ENCODE peak calls at places on chromosomes 12 and 14, in four cellular contexts. Y is A549, N is H1, C is K562. R is an unnamed sample.

GRCh38 chr14:34875031-34875922 is at the start of gene BAZ1A:
- DNase-seq in Y (peak), N (no peak), C (peak), R (peak)

GRCh38 chr12:10130042-10130441 is at the start of gene CLEC7A:
- DNase-seq in Y (no peak), N (no peak), C (no peak), R (no peak)

GRCh38 chr14:38255673-38256357 is at the start of gene CLEC14A:
- DNase-seq in Y (no peak), N (peak), C (no peak), R (no peak)

GRCh38 chr12:116528067-116528466 is 31.1 kb upstream of the MAP1LC3B2 start:
- DNase-seq in Y (peak), N (no peak), C (no peak), R (no peak)

GRCh38 chr12:14664434-14665023 is 31.9 kb downstream of the GUCY2C start:
- DNase-seq in Y (peak), N (no peak), C (peak), R (peak)

GRCh38 chr14:104547998-104548700 is 31.4 kb upstream of the C14orf180 start:
- DNase-seq in Y (no peak), N (peak), C (no peak), R (no peak)

GRCh38 chr14:31479026-31479425 is 8.8 kb downstream of the GPR33 start:
- DNase-seq in Y (no peak), N (no peak), C (no peak), R (no peak)

GRCh38 chr14:57578427-57579220 is 85.0 kb upstream of the CCDC198 start:
- DNase-seq in Y (no peak), N (no peak), C (no peak), R (no peak)

GRCh38 chr14:32933943-32934890 is 4.5 kb upstream of the NPAS3 start:
- DNase-seq in Y (no peak), N (peak), C (no peak), R (no peak)

GRCh38 chr12:115030017-115030416 is 346.0 kb upstream of the TBX3 start:
- DNase-seq in Y (no peak), N (no peak), C (no peak), R (no peak)

GRCh38 chr12:27843714-27844245 is 63.7 kb upstream of the MANSC4 start:
- DNase-seq in Y (no peak), N (no peak), C (peak), R (peak)

GRCh38 chr14:77076118-77076631 is 21.9 kb upstream of the CIPC start:
- DNase-seq in Y (no peak), N (no peak), C (no peak), R (peak)

GRCh38 chr14:81137316-81137715 is 83.4 kb downstream of the GTF2A1 start:
- DNase-seq in Y (peak), N (no peak), C (no peak), R (no peak)

GRCh38 chr12:62757048-62757447 is 177.9 kb downstream of the PPM1H start:
- DNase-seq in Y (no peak), N (no peak), C (no peak), R (no peak)

GRCh38 chr12:39935275-39935674 is 170.6 kb downstream of the SLC2A13 start:
- DNase-seq in Y (no peak), N (no peak), C (no peak), R (no peak)

GRCh38 chr14:100223332-100224171 is 15.4 kb upstream of the YY1 start:
- DNase-seq in Y (no peak), N (no peak), C (peak), R (peak)

GRCh38 chr12:130254476-130255276 is 83.0 kb upstream of the PIWIL1 start:
- DNase-seq in Y (no peak), N (no peak), C (no peak), R (no peak)

GRCh38 chr12:102980350-102980749 is 22.9 kb downstream of the ASCL1 start:
- DNase-seq in Y (no peak), N (no peak), C (no peak), R (no peak)

GRCh38 chr14:58272589-58273372 is 25.6 kb upstream of the ARID4A start:
- DNase-seq in Y (peak), N (no peak), C (peak), R (peak)

GRCh38 chr12:120874547-120875245 is 29.5 kb downstream of the SPPL3 start:
- DNase-seq in Y (no peak), N (no peak), C (no peak), R (no peak)
- TF ChIP-seq RNF2 in Y (no peak), N (no peak), C (no peak), R (no peak)

GRCh38 chr14:71800878-71801277 is 131.4 kb upstream of the RGS6 start:
- DNase-seq in Y (no peak), N (no peak), C (no peak), R (no peak)

GRCh38 chr14:71799831-71800230 is 132.4 kb upstream of the RGS6 start:
- DNase-seq in Y (no peak), N (no peak), C (no peak), R (no peak)

DNA sequence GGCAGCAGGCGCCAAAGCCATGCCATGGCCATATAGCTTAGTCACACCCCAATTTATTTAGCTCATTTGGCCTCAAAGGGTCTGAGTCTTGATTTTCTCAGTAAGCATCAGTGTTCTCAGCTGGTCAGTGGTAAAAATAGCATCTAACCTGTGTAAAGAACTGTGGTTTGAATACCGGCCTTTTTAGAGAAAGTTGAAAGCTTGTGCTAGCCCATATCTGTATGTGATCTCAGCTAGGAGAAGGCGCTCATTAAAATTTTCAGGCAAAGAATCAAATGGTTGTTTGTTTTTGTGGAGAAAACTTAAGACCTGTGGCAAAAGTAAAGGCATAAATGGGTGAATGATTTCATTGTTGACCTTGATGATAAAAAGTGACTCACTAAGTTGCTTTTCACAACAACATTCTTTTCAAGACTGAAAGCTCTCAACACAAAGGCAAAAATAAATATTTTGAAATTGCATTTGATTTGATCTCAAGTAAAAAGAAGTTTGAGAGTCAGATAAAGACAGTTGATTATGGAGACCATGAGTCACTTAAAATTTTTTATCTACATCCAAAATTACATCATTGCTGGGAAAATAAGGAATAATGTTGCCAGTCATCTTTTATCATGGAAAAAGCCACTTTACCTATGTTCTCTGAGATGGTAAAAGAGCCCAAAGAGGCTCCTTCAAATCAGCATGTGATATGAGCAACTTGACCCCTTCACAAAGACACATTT is 128.5 kb upstream of the RGS6 start:
- DNase-seq in Y (peak), N (no peak), C (no peak), R (no peak)
- TF ChIP-seq PHF8 in Y (no peak), N (no peak), C (no peak), R (no peak)

GRCh38 chr14:102584871-102585869 is 7.3 kb upstream of the RCOR1 start:
- DNase-seq in Y (no peak), N (peak), C (peak), R (no peak)
- TF ChIP-seq RNF2 in Y (no peak), N (no peak), C (no peak), R (no peak)

GRCh38 chr12:93624595-93625294 is 52.3 kb downstream of the SOCS2 start:
- DNase-seq in Y (peak), N (no peak), C (peak), R (peak)
- TF ChIP-seq PHF8 in Y (no peak), N (no peak), C (no peak), R (no peak)

DNA sequence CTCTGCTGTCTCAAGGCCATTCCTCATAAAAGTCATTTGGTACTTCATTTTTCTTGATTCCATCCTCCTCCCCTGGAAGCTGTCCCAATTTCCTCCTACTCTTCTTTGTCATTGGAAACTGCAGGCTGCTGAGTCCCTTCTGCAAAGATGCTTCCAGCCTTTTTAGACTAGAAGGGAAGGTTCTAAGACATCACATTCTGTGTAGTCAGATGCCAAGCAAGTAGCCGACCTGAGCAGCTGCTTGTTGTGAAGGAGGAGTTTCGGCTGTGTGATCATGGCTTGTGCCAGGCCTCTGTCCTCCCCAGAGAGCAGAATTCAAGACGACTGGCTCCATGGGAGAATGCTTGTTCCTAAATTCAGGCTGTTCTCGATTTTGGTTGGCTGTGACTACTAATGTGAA is 8.7 kb downstream of the RFC5 start:
- DNase-seq in Y (no peak), N (no peak), C (no peak), R (no peak)
- TF ChIP-seq RNF2 in Y (no peak), N (no peak), C (no peak), R (no peak)

GRCh38 chr12:118292836-118293235 is 79.9 kb downstream of the TAOK3 start:
- DNase-seq in Y (no peak), N (no peak), C (no peak), R (no peak)

GRCh38 chr12:118287728-118288127 is 85.0 kb downstream of the TAOK3 start:
- DNase-seq in Y (no peak), N (no peak), C (no peak), R (no peak)

GRCh38 chr12:118288174-118288573 is 84.5 kb downstream of the TAOK3 start:
- DNase-seq in Y (no peak), N (no peak), C (peak), R (no peak)

GRCh38 chr12:118290130-118290529 is 82.6 kb downstream of the TAOK3 start:
- DNase-seq in Y (no peak), N (peak), C (no peak), R (no peak)
- TF ChIP-seq PHF8 in Y (no peak), N (no peak), C (no peak), R (no peak)

DNA sequence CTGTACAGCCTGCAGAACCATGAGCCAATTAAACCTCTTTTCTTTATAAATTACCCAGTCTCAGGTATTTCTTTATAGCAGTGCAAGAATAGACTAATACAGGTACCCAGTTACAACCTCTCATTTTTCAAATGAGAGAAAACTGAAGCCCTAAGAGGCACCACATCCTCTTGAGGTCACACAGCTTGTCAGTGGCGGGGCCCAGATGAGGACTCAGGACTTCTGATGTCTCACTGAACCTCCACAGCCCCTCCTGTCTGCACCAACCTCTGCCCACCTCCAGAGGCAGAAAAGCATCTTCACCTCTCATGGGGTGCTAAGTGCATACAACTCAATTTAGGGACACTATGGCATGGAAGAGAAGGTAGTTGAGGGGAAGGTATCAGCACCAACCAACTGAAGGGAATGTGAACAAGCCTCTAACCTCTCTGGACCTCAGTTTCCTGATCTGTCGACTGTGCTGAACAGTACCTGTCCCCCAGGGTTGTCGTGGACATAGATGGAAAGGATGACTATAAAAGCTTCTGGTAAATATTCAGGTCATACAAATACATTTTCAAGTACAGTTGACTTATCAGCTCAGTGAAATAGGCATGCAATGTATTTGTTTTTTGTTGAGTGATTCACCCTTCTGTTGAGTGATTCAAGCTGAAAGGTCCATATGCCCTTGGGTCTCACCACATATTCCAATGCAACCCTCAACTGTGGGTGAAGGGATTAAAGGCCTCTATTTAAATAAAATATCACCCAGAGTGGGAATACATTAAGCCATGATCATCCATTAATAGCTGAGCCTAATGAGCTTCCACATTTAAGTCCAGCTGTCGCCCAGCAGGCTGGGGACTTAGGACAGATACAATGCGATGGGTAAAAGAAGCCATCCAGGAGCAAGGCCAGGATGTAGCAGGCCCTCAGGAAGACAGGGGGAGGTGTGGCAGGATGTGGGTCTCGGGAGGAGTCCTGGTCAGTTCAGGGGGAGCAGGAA is 120.4 kb downstream of the CRACR2A start:
- DNase-seq in Y (no peak), N (no peak), C (no peak), R (no peak)
- TF ChIP-seq RNF2 in Y (no peak), N (no peak), C (no peak), R (no peak)

DNA sequence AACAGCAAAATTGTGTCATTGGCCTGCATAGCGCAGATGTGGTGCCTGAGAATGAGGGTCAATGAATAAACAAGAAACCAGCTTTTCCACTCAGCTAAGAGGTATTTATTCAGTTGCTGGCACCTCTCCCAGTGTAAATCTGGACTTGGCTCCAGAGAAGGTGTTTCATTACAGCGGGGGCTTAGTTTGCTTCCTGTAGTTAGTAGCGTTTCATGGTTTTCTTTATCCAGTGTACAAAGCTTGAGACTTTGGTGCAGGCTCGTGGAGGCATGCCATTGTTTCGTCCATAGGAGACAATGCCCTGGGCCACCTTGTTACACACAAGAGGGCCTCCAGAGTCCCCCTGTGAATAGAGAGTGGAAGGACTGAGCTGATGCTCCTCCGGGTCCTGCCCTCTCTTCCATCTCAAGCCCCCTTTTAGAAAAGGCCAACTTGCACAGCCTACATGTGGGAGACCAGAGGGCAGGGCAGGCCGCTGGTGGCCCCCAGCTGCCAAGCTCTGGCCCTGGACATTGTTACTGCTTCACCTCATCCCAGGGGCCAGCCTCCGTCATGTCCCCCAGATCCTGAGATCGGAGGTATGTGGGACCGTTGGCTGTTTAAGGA is 3.0 kb downstream of the GZMB start:
- DNase-seq in Y (no peak), N (no peak), C (no peak), R (peak)
- TF ChIP-seq PHF8 in Y (no peak), N (no peak), C (no peak), R (no peak)